ENCODE peak calls at places on chromosome 20, in eight cellular contexts. O is HCT116, Q is lower leg skin, R is activated B cell treated with CpG ODN at 0.5 μM for 24 hours, M is choroid plexus epithelial cell, X is astrocyte of the spinal cord, K is right atrium auricular region, Y is MM.1S. T is an unnamed sample.

GRCh38 chr20:3818155-3819151 is 1.9 kb upstream of the AP5S1 start:
- DNase-seq in R (no peak), Q (no peak), O (peak; percentile 71), Y (peak; percentile 56), X (peak; percentile 79), M (peak; percentile 88), K (peak; percentile 80), T (no peak)

GRCh38 chr20:21613512-21613911 is 92.0 kb upstream of the PAX1 start:
- DNase-seq in K (no peak), M (no peak), Y (no peak), R (no peak), O (no peak), X (no peak), Q (no peak), T (no peak)

GRCh38 chr20:10648651-10649050 is 25.1 kb downstream of the JAG1 start:
- DNase-seq in R (no peak), M (peak; percentile 82), Q (no peak), Y (no peak), K (no peak), X (peak; percentile 89), O (no peak), T (no peak)

GRCh38 chr20:58553841-58554240 is 38.6 kb upstream of the APCDD1L start:
- DNase-seq in Q (peak; percentile 78), K (peak; percentile 59), Y (no peak), X (peak; percentile 43), M (peak; percentile 62), O (no peak), R (no peak), T (no peak)

GRCh38 chr20:934186-934840 is 18.2 kb upstream of the ANGPT4 start:
- DNase-seq in Y (no peak), X (no peak), Q (peak; percentile 64), O (no peak), M (no peak), R (no peak), K (no peak), T (no peak)

GRCh38 chr20:46218656-46219055 is 89.6 kb downstream of the CDH22 start:
- DNase-seq in M (no peak), O (no peak), X (no peak), Q (no peak), R (no peak), K (no peak), Y (no peak), T (no peak)

GRCh38 chr20:9256359-9256758 is 187.5 kb downstream of the PLCB4 start:
- DNase-seq in K (no peak), R (no peak), Q (no peak), Y (no peak), O (no peak), M (no peak), X (no peak), T (no peak)

GRCh38 chr20:22385602-22386299 is 198.6 kb downstream of the FOXA2 start:
- DNase-seq in X (no peak), Y (no peak), K (no peak), O (no peak), R (no peak), M (peak; percentile 7), Q (no peak), T (no peak)

GRCh38 chr20:5821627-5822215 is 71.5 kb downstream of the SHLD1 start:
- DNase-seq in Y (no peak), X (no peak), K (no peak), R (no peak), M (no peak), Q (no peak), O (no peak), T (no peak)

GRCh38 chr20:46215913-46216707 is 92.2 kb downstream of the CDH22 start:
- DNase-seq in K (peak; percentile 65), X (peak; percentile 18), M (peak; percentile 73), Q (no peak), O (peak; percentile 67), R (no peak), Y (no peak), T (no peak)

GRCh38 chr20:4814696-4815252 is 93.1 kb downstream of the PRND start:
- DNase-seq in K (no peak), Q (no peak), Y (peak; percentile 11), M (no peak), X (no peak), R (peak; percentile 73), O (no peak), T (no peak)

DNA sequence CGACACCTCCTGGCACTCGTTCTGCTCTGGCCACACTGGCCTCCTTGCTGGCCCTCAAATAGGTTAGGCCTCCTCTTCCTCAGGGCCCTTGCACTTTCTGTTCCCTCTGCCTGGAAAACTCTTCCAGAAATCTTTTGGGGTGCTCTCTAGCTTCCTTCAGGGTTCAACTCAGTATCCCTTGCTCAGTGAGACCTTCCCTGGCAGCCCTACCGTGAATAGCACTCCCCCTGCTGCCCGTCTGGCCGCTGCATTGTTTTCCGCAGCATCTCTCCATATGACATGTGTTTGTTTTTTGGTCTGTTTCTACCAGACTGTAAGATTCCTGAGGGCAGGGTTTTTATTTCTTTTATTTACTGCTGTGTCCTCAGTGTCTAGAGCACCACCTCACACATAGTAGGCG is 6.7 kb downstream of the DDX27 start:
- DNase-seq in M (no peak), O (no peak), K (no peak), Q (no peak), X (no peak), Y (no peak), R (no peak), T (no peak)
- TF ChIP-seq CTCF in M (peak; percentile 5), O (no peak), K (no peak), Q (no peak), X (no peak), Y (no peak), R (no peak), T (no peak)

GRCh38 chr20:62329389-62330377 is 26.9 kb downstream of the ADRM1 start:
- DNase-seq in Q (no peak), K (no peak), X (no peak), R (no peak), M (no peak), Y (no peak), O (no peak), T (no peak)

GRCh38 chr20:62328684-62329388 is 26.0 kb downstream of the ADRM1 start:
- DNase-seq in Y (no peak), O (no peak), K (no peak), R (no peak), Q (no peak), M (no peak), X (no peak), T (no peak)

GRCh38 chr20:62326959-62327725 is 24.3 kb downstream of the ADRM1 start:
- DNase-seq in Y (no peak), K (no peak), Q (no peak), R (no peak), O (no peak), X (no peak), M (no peak), T (no peak)

GRCh38 chr20:62326559-62326958 is 23.8 kb downstream of the ADRM1 start:
- DNase-seq in M (no peak), R (no peak), X (no peak), Q (no peak), K (no peak), O (no peak), Y (no peak), T (no peak)

GRCh38 chr20:62327726-62328495 is 25.1 kb downstream of the ADRM1 start:
- DNase-seq in R (no peak), K (no peak), Y (no peak), Q (no peak), X (no peak), M (no peak), O (no peak), T (no peak)
- TF ChIP-seq CTCF in R (no peak), K (no peak), Y (no peak), Q (no peak), X (no peak), M (no peak), O (no peak), T (no peak)

GRCh38 chr20:41163821-41164220 is 26.5 kb downstream of the PLCG1 start:
- DNase-seq in M (no peak), O (no peak), Q (no peak), X (no peak), K (no peak), R (no peak), Y (no peak), T (no peak)

GRCh38 chr20:41159547-41159946 is 22.2 kb downstream of the PLCG1 start:
- DNase-seq in O (no peak), K (no peak), Q (no peak), R (no peak), M (no peak), X (no peak), Y (no peak), T (no peak)

GRCh38 chr20:41160686-41161085 is 23.3 kb downstream of the PLCG1 start:
- DNase-seq in X (no peak), O (no peak), M (no peak), Q (no peak), Y (no peak), K (no peak), R (no peak), T (no peak)

GRCh38 chr20:41162396-41162795 is 25.1 kb downstream of the PLCG1 start:
- DNase-seq in Y (no peak), K (no peak), R (no peak), M (no peak), X (no peak), O (no peak), Q (no peak), T (no peak)

DNA sequence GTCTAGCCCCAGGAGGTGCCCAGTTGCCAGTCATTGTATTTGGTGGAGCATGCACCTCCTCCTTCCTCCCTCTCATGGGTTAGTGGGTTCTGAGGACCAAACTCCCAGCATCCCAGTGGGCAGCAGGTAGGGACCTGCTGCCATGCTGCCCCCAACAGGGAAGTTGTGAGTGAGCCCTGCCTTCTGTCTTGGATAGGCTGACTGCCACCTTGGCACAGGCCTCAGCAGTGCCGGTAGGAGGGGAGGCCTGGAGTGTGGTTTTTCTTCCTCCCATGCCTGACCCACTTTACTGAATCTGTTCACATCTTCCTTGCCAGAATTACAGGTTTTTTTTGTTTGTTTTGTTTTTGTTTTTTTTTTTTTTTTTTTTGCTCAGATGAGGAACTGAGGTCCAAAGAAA is 24.5 kb downstream of the PLCG1 start:
- DNase-seq in R (no peak), Q (no peak), O (no peak), X (no peak), M (no peak), Y (no peak), K (no peak), T (no peak)
- TF ChIP-seq CTCF in R (no peak), Q (no peak), O (no peak), X (no peak), M (no peak), Y (no peak), K (no peak), T (no peak)

GRCh38 chr20:16671753-16672152 is 58.1 kb upstream of the SNRPB2 start:
- DNase-seq in O (no peak), R (no peak), Y (no peak), M (no peak), Q (no peak), X (no peak), K (no peak), T (no peak)

GRCh38 chr20:16664031-16664430 is 65.8 kb upstream of the SNRPB2 start:
- DNase-seq in K (no peak), R (no peak), O (no peak), M (no peak), Q (no peak), Y (no peak), X (no peak), T (no peak)

GRCh38 chr20:16661738-16662137 is 68.1 kb upstream of the SNRPB2 start:
- DNase-seq in Q (no peak), O (no peak), M (no peak), K (no peak), R (no peak), X (no peak), Y (no peak), T (no peak)

GRCh38 chr20:16662462-16662861 is 67.4 kb upstream of the SNRPB2 start:
- DNase-seq in Y (no peak), Q (no peak), R (no peak), K (no peak), M (no peak), X (no peak), O (no peak), T (no peak)

GRCh38 chr20:16666272-16666671 is 63.6 kb upstream of the SNRPB2 start:
- DNase-seq in R (no peak), Q (no peak), X (no peak), K (no peak), Y (no peak), M (no peak), O (no peak), T (no peak)
- TF ChIP-seq CTCF in R (no peak), Q (no peak), X (no peak), K (no peak), Y (peak; percentile 4), M (peak; percentile 19), O (peak; percentile 42), T (peak; percentile 3)